ENCODE peak calls at places on chromosomes 6 and 20, in nine cellular contexts. F, L, I, S, Y, J, N, U and E are unnamed samples.

GRCh38 chr20:59692139-59692538 is 87.8 kb downstream of the PHACTR3 start:
- DNase-seq in I (no peak), N (no peak), Y (no peak), F (no peak), J (no peak), U (no peak), L (no peak), S (no peak), E (no peak)

GRCh38 chr6:75489025-75489424 is 4.6 kb downstream of the FILIP1 start:
- DNase-seq in I (no peak), J (peak; percentile 78), N (no peak), F (no peak), L (no peak), Y (no peak), U (no peak), S (no peak), E (no peak)

GRCh38 chr6:16849280-16850210 is 88.3 kb upstream of the ATXN1 start:
- DNase-seq in I (no peak), J (no peak), U (peak; percentile 47), S (no peak), L (peak; percentile 6), Y (peak; percentile 53), N (no peak), F (no peak), E (no peak)

GRCh38 chr20:24948939-24949679 is at the start of gene CST7:
- DNase-seq in J (no peak), U (no peak), I (no peak), L (no peak), S (no peak), F (peak; percentile 49), N (peak; percentile 96), Y (no peak), E (peak; percentile 42)

GRCh38 chr6:89313006-89313405 is 2.1 kb downstream of the GABRR2 start:
- DNase-seq in Y (no peak), I (no peak), J (peak; percentile 32), L (no peak), F (no peak), U (no peak), N (no peak), S (no peak), E (no peak)

GRCh38 chr20:43022568-43022967 is 167.1 kb downstream of the PTPRT start:
- DNase-seq in J (no peak), N (no peak), U (no peak), I (no peak), S (no peak), L (no peak), F (no peak), Y (no peak), E (no peak)

GRCh38 chr6:26159417-26160273 is 72.4 kb downstream of the HFE start:
- DNase-seq in L (no peak), F (no peak), N (no peak), I (no peak), S (peak; percentile 37), J (peak; percentile 42), U (no peak), Y (no peak), E (no peak)

GRCh38 chr6:32984639-32985389 is 16.4 kb downstream of the BRD2 start:
- DNase-seq in S (peak; percentile 93), I (peak; percentile 77), J (peak; percentile 87), Y (peak; percentile 97), U (peak; percentile 92), L (peak; percentile 84), N (peak; percentile 96), F (peak; percentile 98), E (peak; percentile 37)

GRCh38 chr6:91057689-91058088 is 470.8 kb upstream of the MAP3K7 start:
- DNase-seq in J (no peak), I (no peak), F (no peak), L (no peak), N (no peak), U (no peak), S (no peak), Y (no peak), E (no peak)

GRCh38 chr20:52493177-52493711 is 301.7 kb upstream of the ZFP64 start:
- DNase-seq in U (no peak), F (no peak), I (no peak), L (no peak), J (peak; percentile 94), Y (peak; percentile 7), S (peak; percentile 8), N (no peak), E (no peak)

GRCh38 chr6:155125916-155126315 is 130.8 kb downstream of the TIAM2 start:
- DNase-seq in S (no peak), U (no peak), N (no peak), I (no peak), F (no peak), L (no peak), Y (no peak), J (no peak), E (no peak)

GRCh38 chr6:109008951-109009760 is 85.5 kb downstream of the SESN1 start:
- DNase-seq in I (peak; percentile 47), Y (peak; percentile 94), L (peak; percentile 72), F (peak; percentile 97), J (peak; percentile 86), S (peak; percentile 95), N (peak; percentile 99), U (peak; percentile 92), E (peak; percentile 44)
- TF ChIP-seq POLR2A in I (peak; percentile 43), Y (peak; percentile 90), L (peak; percentile 79), F (no peak), J (peak; percentile 75), S (peak; percentile 69), N (no peak), U (no peak), E (no peak)

DNA sequence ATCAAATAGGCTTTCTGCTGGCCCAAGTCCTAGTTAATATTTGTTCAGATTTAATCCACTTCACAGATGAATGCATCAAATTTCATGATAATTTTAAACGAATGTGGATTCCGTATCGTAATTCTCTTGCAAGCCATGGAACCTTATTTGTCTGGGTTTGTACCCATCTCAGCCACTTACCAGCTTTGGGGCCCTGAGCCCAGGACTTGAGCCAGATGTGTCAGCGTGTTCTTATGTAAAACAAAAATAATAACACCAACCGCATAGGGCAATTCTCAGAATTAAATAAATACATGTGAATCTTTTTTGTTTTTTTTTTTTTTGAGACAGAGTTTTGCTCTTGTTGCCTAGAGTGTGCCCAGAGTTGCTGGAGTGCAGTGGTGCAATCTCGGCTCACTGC is 282.5 kb upstream of the PLCB4 start:
- DNase-seq in I (no peak), L (no peak), N (no peak), S (no peak), Y (no peak), F (no peak), U (no peak), J (no peak), E (no peak)
- TF ChIP-seq POLR2AphosphoS5 in I (no peak), L (no peak), N (no peak), S (no peak), Y (no peak), F (no peak), U (no peak), J (no peak), E (no peak)

GRCh38 chr20:58389324-58389967 is 417 bp downstream of the VAPB start:
- DNase-seq in U (no peak), Y (no peak), L (peak; percentile 26), J (peak; percentile 39), S (peak; percentile 55), F (peak; percentile 42), I (no peak), N (no peak), E (peak; percentile 29)
- TF ChIP-seq POLR2A in U (no peak), Y (no peak), L (no peak), J (peak; percentile 20), S (peak; percentile 63), F (no peak), I (no peak), N (no peak), E (no peak)

GRCh38 chr6:43772571-43773049 is 2.6 kb downstream of the VEGFA start:
- DNase-seq in J (peak; percentile 31), L (peak; percentile 49), N (peak; percentile 74), I (no peak), U (no peak), Y (no peak), F (peak; percentile 51), S (peak; percentile 65), E (no peak)
- TF ChIP-seq POLR2AphosphoS5 in J (no peak), L (peak; percentile 57), N (no peak), I (no peak), U (peak; percentile 20), Y (peak; percentile 27), F (peak; percentile 24), S (no peak), E (no peak)

DNA sequence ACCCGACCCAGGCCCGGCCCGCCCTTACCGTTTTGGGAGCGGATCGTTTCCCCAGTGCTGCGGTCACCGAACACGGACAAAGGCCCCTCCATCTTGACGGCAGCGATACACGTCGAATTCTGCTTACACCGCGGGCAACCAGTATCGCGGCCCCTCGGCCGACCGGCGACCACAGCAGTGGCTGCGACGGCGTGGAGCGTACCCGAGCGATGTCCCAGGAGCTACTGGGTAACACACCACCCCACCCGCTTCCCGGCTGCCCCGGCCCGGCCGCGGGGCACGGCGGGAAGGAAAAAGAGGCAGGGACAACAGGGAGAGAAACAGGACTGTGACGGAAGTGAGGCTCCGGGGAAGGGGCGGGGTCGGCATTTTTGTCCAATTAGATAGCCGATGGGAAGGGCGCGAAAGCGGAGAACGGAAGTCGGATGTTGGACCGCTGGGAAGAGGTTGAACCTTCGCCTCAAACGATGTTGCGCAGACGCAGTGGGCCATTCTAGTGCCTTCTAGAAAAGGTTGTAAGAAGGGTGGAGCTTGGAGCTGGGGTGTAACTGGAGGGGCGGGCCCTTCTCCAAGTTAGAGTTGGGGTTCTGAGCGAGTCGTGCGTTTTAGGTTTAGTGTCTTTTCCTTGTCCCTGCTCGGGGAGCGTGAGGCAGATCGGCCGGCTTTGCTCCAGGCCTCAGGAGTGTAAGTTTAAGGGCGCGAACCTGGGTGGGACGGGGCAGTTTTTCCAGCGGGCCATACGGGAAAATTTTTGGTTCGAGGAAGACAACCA is at the start of gene TCP1:
- DNase-seq in L (peak; percentile 100), F (peak; percentile 100), I (peak; percentile 99), U (peak; percentile 96), J (peak; percentile 100), N (peak; percentile 99), Y (peak; percentile 100), S (peak; percentile 100), E (peak; percentile 81)
- TF ChIP-seq POLR2A in L (peak; percentile 98), F (no peak), I (peak; percentile 96), U (peak; percentile 89), J (peak; percentile 88), N (peak; percentile 81), Y (peak; percentile 98), S (peak; percentile 98), E (peak; percentile 95)

GRCh38 chr20:36544134-36545018 is 3.1 kb downstream of the MYL9 start:
- DNase-seq in U (no peak), L (no peak), J (peak; percentile 11), I (no peak), Y (no peak), F (no peak), S (no peak), N (peak; percentile 65), E (no peak)

GRCh38 chr20:36542516-36543186 is 1.3 kb downstream of the MYL9 start:
- DNase-seq in Y (no peak), N (peak; percentile 54), F (no peak), I (no peak), S (no peak), L (no peak), J (no peak), U (no peak), E (no peak)

GRCh38 chr20:36541227-36542018 is at the start of gene MYL9:
- DNase-seq in Y (peak; percentile 86), N (peak; percentile 92), S (peak; percentile 77), J (peak; percentile 43), U (peak; percentile 76), L (no peak), I (no peak), F (peak; percentile 85), E (peak; percentile 81)

GRCh38 chr20:36542019-36542488 is 735 bp downstream of the MYL9 start:
- DNase-seq in S (peak; percentile 62), Y (no peak), I (peak; percentile 33), N (peak; percentile 61), J (peak; percentile 26), U (peak; percentile 84), L (peak; percentile 46), F (no peak), E (no peak)

GRCh38 chr20:36543187-36544133 is 2.1 kb downstream of the MYL9 start:
- DNase-seq in S (no peak), J (no peak), L (no peak), N (peak; percentile 67), I (no peak), U (no peak), F (no peak), Y (no peak), E (no peak)
- TF ChIP-seq POLR2AphosphoS5 in S (no peak), J (no peak), L (no peak), N (peak; percentile 53), I (no peak), U (no peak), F (no peak), Y (no peak), E (no peak)